ENCODE peak calls at places on chromosomes 1 and 21, in eight cellular contexts. U, G, E, V, D, O, R and Y are unnamed samples.

GRCh38 chr1:7491089-7491817 is 279.8 kb upstream of the VAMP3 start:
- DNase-seq in O (no peak), U (no peak), D (no peak), R (no peak), E (no peak), G (no peak), V (peak), Y (no peak)

GRCh38 chr1:67484492-67484891 is 54.3 kb upstream of the SERBP1 start:
- DNase-seq in E (no peak), V (no peak), U (no peak), D (no peak), G (no peak), R (no peak), O (no peak), Y (no peak)

GRCh38 chr1:245441699-245442098 is 286.9 kb downstream of the KIF26B start:
- DNase-seq in O (no peak), R (no peak), V (no peak), U (no peak), G (no peak), E (no peak), D (no peak), Y (no peak)

GRCh38 chr21:39612233-39613028 is at the start of gene B3GALT5:
- DNase-seq in R (no peak), E (no peak), U (no peak), D (peak), G (no peak), V (no peak), O (no peak), Y (peak)

GRCh38 chr1:159067699-159068621 is 8.6 kb downstream of the AIM2 start:
- DNase-seq in V (no peak), R (no peak), E (no peak), U (no peak), O (no peak), D (no peak), G (peak), Y (no peak)

GRCh38 chr1:7948950-7949349 is 8.3 kb upstream of the TNFRSF9 start:
- DNase-seq in V (no peak), R (no peak), U (no peak), O (no peak), D (no peak), E (peak), G (no peak), Y (no peak)

GRCh38 chr1:182283746-182284544 is 107.6 kb downstream of the GLUL start:
- DNase-seq in O (no peak), R (no peak), G (no peak), D (no peak), U (no peak), V (no peak), E (no peak), Y (no peak)

GRCh38 chr1:8137406-8138244 is 111.5 kb upstream of the ERRFI1 start:
- DNase-seq in R (peak), G (no peak), E (peak), U (no peak), V (no peak), O (no peak), D (no peak), Y (no peak)

GRCh38 chr21:27134513-27134912 is 167.6 kb upstream of the ADAMTS5 start:
- DNase-seq in V (no peak), D (no peak), E (peak), O (no peak), G (no peak), U (no peak), R (no peak), Y (no peak)

GRCh38 chr1:7570311-7570710 is 200.8 kb upstream of the VAMP3 start:
- DNase-seq in V (no peak), E (peak), O (no peak), R (no peak), D (peak), G (peak), U (peak), Y (no peak)

GRCh38 chr1:225875044-225875822 is 6.9 kb downstream of the TMEM63A start:
- DNase-seq in D (peak), O (no peak), E (peak), G (peak), V (peak), R (no peak), U (peak), Y (no peak)

GRCh38 chr1:1058921-1059493 is 15.1 kb downstream of the RNF223 start:
- DNase-seq in E (peak), O (no peak), D (no peak), U (no peak), V (no peak), G (no peak), R (no peak), Y (no peak)

GRCh38 chr1:155284476-155284875 is 7.2 kb downstream of the HCN3 start:
- DNase-seq in D (no peak), U (no peak), G (no peak), V (no peak), R (no peak), E (no peak), O (no peak), Y (no peak)

GRCh38 chr1:71296551-71296950 is 215.7 kb upstream of the ZRANB2 start:
- DNase-seq in D (no peak), G (no peak), R (no peak), E (peak), V (no peak), O (no peak), U (no peak), Y (no peak)

GRCh38 chr1:35046730-35047129 is 15.0 kb upstream of the ZMYM6 start:
- DNase-seq in G (no peak), U (no peak), E (peak), R (no peak), O (no peak), V (no peak), D (no peak), Y (no peak)

GRCh38 chr21:33643658-33644311 is 1.5 kb downstream of the ITSN1 start:
- DNase-seq in E (peak), V (no peak), O (no peak), D (no peak), R (no peak), U (no peak), G (no peak), Y (no peak)

GRCh38 chr1:53070621-53071020 is 8.6 kb downstream of the PODN start:
- DNase-seq in E (no peak), D (peak), O (peak), G (peak), V (no peak), R (no peak), U (no peak), Y (no peak)

GRCh38 chr1:161001537-161001936 is 19.4 kb downstream of the F11R start:
- DNase-seq in R (no peak), D (no peak), G (no peak), O (no peak), U (no peak), E (no peak), V (no peak), Y (no peak)

DNA sequence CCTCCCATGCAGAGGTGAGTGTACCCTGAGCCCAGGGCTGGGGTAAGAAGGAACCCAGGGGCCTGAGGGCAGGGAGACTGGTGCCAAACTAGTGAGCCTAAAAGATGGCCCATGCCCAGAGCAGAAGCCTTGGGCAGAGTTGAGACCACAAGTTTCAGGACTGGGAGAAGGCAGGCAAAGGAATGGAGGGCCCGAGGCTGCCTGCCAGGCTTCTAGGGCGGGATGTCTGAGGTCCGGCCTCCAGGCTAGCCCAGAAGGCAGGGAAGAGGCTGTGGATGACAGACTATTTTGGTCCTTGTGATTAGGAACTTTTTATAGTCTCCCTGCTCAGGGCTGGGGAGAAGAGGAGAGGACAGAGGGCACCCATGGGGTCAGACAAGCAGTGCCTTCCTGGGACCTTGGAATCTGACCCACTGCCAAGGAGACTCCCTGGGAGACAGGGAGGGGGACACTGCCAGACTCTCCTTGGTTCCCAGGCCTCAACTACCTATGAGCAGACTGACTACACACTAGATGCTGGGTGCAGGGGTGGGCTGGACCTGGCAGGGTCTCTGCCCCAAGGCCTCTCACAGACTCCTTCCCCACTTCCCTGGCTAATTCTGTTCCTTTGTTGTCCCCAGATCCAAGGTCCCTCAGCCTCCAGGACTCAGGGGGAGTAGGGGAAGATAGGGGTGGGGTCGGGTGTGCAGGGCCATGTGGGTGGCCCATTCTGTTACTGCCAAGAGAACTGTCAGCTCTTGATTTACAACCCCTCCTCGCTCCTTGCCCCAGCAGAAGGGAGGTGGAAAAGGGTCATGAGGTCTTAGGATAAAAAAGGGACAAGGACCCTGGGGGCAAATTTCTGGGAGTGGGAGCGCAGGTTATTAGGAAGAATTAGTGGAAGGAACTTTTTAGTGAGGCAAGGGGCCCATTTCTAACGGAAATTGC is 497 bp downstream of the FAM110D start:
- DNase-seq in E (no peak), U (no peak), D (peak), V (no peak), O (no peak), G (no peak), R (no peak), Y (no peak)
- H3K27ac ChIP-seq in E (no peak), U (no peak), D (no peak), V (peak), O (peak), G (peak), R (peak), Y (no peak)

GRCh38 chr1:97073169-97073568 is 351.6 kb downstream of the PTBP2 start:
- DNase-seq in D (no peak), V (no peak), U (no peak), G (no peak), R (no peak), O (no peak), E (no peak), Y (no peak)
- H3K27ac ChIP-seq in D (no peak), V (no peak), U (no peak), G (no peak), R (no peak), O (no peak), E (no peak), Y (no peak)

GRCh38 chr1:94608852-94609570 is 67.5 kb upstream of the F3 start:
- DNase-seq in O (no peak), D (no peak), E (no peak), U (no peak), G (no peak), V (no peak), R (no peak), Y (no peak)
- H3K27ac ChIP-seq in O (no peak), D (peak), E (no peak), U (peak), G (no peak), V (no peak), R (no peak), Y (no peak)

GRCh38 chr1:19969898-19970660 is 9.3 kb downstream of the PLA2G2A start:
- DNase-seq in E (no peak), V (no peak), U (no peak), R (no peak), D (no peak), G (no peak), O (no peak), Y (no peak)
- H3K27ac ChIP-seq in E (no peak), V (no peak), U (no peak), R (no peak), D (no peak), G (no peak), O (no peak), Y (no peak)

DNA sequence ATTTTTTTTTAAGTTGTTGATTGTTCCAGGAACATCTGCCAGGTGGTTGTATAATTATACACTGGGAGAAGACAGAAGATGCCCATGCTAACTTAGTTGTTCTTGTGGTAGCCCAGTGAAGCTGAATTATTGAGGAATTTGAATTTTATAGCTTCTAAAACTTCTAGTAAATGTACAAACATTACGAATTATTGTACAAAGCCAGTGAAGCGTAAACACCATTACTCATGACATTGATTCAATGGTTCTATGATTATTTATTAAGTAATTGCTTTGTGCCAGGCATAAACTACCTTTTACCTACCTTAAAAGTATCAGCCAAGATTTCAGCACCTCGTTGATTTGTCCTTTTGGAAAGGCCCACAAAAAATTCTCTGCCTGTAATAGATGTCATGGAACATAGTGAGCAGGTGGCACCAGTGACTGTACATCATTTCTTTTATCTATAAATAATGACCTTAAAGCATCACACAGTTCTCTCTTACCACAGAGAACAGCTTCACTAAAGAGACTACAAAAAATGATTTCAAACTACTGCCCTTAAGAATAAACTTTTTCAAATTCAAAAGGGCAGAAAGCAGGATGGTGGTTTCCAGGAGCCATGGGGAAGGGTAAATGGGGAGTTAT is 74.9 kb upstream of the BCL10 start:
- DNase-seq in V (no peak), U (no peak), G (no peak), R (no peak), D (no peak), E (no peak), O (no peak), Y (no peak)
- H3K27ac ChIP-seq in V (no peak), U (no peak), G (no peak), R (no peak), D (no peak), E (no peak), O (no peak), Y (no peak)

DNA sequence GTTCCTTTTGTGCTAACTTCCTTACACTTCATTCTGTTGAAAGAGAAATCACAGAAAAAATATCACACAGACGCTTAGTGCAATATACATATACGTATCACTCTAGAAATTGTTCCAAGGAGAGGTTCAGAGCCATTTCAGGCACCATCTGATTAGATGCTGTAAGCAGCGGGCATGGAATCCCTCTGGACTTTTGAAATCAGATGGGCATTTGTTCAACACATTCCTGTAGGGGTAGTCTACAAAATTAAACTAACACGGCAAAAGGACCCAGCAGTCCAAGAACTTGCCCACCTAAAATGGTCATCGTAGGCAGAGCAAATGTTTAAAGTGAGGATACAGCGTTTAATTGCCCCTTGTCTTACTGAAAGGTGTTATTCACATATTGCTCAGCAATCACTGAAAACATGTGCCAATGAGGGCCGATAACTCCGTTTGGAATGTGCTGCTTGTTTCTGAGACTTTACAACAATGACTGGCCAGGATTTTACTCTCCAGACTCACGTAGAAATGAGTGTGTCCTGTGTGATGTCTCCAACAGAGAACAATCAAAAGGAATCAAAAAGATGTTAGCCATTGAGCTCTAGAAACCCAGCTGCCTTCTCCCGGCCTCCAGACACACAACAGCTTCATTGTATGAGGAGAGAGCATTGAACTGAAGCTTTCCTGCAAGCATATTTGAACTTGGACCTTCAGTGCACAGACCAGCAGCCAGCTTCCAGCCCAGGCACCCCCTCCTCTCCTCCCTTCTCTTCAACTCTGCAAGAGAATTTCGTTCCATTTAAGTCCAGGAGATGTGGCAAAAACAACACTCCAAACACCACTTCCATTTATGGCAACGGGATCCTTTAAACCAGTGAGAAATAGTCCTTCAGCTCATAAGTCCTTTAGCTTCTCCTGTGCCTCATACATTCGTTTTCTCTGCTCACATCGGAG is 32.1 kb upstream of the ADORA3 start:
- DNase-seq in O (peak), D (no peak), V (no peak), G (no peak), R (no peak), E (no peak), U (no peak), Y (peak)
- H3K27ac ChIP-seq in O (peak), D (no peak), V (no peak), G (peak), R (peak), E (no peak), U (no peak), Y (peak)